ENCODE peak calls at places on chromosomes 1 and 21, in nine cellular contexts. One of them, this sample, is unnamed.

GRCh38 chr1:66542811-66543767 is 9.1 kb downstream of the SGIP1 start:
- DNase-seq in amniotic epithelial cell: peak; percentile 62
- DNase-seq in AG04449: peak; percentile 60
- DNase-seq in stimulated activated CD8-positive, alpha-beta memory T cell treated with anti-CD3 and anti-CD28 coated beads, Interleukin-4, amount 100 ng/mL, for 24 hours: no peak
- DNase-seq in prostate gland: peak; percentile 9
- DNase-seq in cardiac muscle cell: peak; percentile 49
- DNase-seq in T-helper 2 cell: no peak
- DNase-seq in iris pigment epithelial cell: peak; percentile 95
- DNase-seq in NCI-H524: no peak
- DNase-seq in this sample: peak; percentile 84

GRCh38 chr1:178529364-178530036 is 16.6 kb downstream of the TEX35 start:
- DNase-seq in amniotic epithelial cell: no peak
- DNase-seq in AG04449: no peak
- DNase-seq in stimulated activated CD8-positive, alpha-beta memory T cell treated with anti-CD3 and anti-CD28 coated beads, Interleukin-4, amount 100 ng/mL, for 24 hours: no peak
- DNase-seq in prostate gland: no peak
- DNase-seq in cardiac muscle cell: no peak
- DNase-seq in T-helper 2 cell: no peak
- DNase-seq in iris pigment epithelial cell: no peak
- DNase-seq in NCI-H524: no peak
- DNase-seq in this sample: no peak

GRCh38 chr1:39738622-39739366 is at the start of gene PPIE:
- DNase-seq in amniotic epithelial cell: peak; percentile 82
- DNase-seq in AG04449: no peak
- DNase-seq in stimulated activated CD8-positive, alpha-beta memory T cell treated with anti-CD3 and anti-CD28 coated beads, Interleukin-4, amount 100 ng/mL, for 24 hours: peak; percentile 97
- DNase-seq in prostate gland: peak; percentile 93
- DNase-seq in cardiac muscle cell: peak; percentile 94
- DNase-seq in T-helper 2 cell: peak; percentile 84
- DNase-seq in iris pigment epithelial cell: peak; percentile 90
- DNase-seq in NCI-H524: peak; percentile 74
- DNase-seq in this sample: peak; percentile 95

GRCh38 chr1:166379447-166379846 is 212.6 kb upstream of the FAM78B start:
- DNase-seq in amniotic epithelial cell: no peak
- DNase-seq in AG04449: no peak
- DNase-seq in stimulated activated CD8-positive, alpha-beta memory T cell treated with anti-CD3 and anti-CD28 coated beads, Interleukin-4, amount 100 ng/mL, for 24 hours: no peak
- DNase-seq in prostate gland: no peak
- DNase-seq in cardiac muscle cell: no peak
- DNase-seq in T-helper 2 cell: no peak
- DNase-seq in iris pigment epithelial cell: no peak
- DNase-seq in NCI-H524: no peak
- DNase-seq in this sample: no peak

GRCh38 chr1:84632975-84633427 is 57.3 kb downstream of the SSX2IP start:
- DNase-seq in amniotic epithelial cell: peak; percentile 66
- DNase-seq in AG04449: no peak
- DNase-seq in stimulated activated CD8-positive, alpha-beta memory T cell treated with anti-CD3 and anti-CD28 coated beads, Interleukin-4, amount 100 ng/mL, for 24 hours: no peak
- DNase-seq in prostate gland: no peak
- DNase-seq in cardiac muscle cell: peak; percentile 59
- DNase-seq in T-helper 2 cell: no peak
- DNase-seq in iris pigment epithelial cell: peak; percentile 70
- DNase-seq in NCI-H524: no peak
- DNase-seq in this sample: no peak

GRCh38 chr21:44456207-44456914 is 1.1 kb downstream of the LRRC3 start:
- DNase-seq in amniotic epithelial cell: no peak
- DNase-seq in AG04449: no peak
- DNase-seq in stimulated activated CD8-positive, alpha-beta memory T cell treated with anti-CD3 and anti-CD28 coated beads, Interleukin-4, amount 100 ng/mL, for 24 hours: no peak
- DNase-seq in prostate gland: no peak
- DNase-seq in cardiac muscle cell: no peak
- DNase-seq in T-helper 2 cell: no peak
- DNase-seq in iris pigment epithelial cell: no peak
- DNase-seq in NCI-H524: no peak
- DNase-seq in this sample: no peak

GRCh38 chr1:91138959-91139358 is 117.1 kb upstream of the ZNF644 start:
- DNase-seq in amniotic epithelial cell: no peak
- DNase-seq in AG04449: no peak
- DNase-seq in stimulated activated CD8-positive, alpha-beta memory T cell treated with anti-CD3 and anti-CD28 coated beads, Interleukin-4, amount 100 ng/mL, for 24 hours: no peak
- DNase-seq in prostate gland: no peak
- DNase-seq in cardiac muscle cell: no peak
- DNase-seq in T-helper 2 cell: no peak
- DNase-seq in iris pigment epithelial cell: no peak
- DNase-seq in NCI-H524: no peak
- DNase-seq in this sample: no peak

GRCh38 chr1:80059940-80060339 is 1053.4 kb upstream of the ADGRL4 start:
- DNase-seq in amniotic epithelial cell: peak; percentile 29
- DNase-seq in AG04449: no peak
- DNase-seq in stimulated activated CD8-positive, alpha-beta memory T cell treated with anti-CD3 and anti-CD28 coated beads, Interleukin-4, amount 100 ng/mL, for 24 hours: no peak
- DNase-seq in prostate gland: no peak
- DNase-seq in cardiac muscle cell: peak; percentile 6
- DNase-seq in T-helper 2 cell: no peak
- DNase-seq in iris pigment epithelial cell: no peak
- DNase-seq in NCI-H524: no peak
- DNase-seq in this sample: no peak

GRCh38 chr1:68479501-68479900 is 17.4 kb downstream of the DEPDC1 start:
- DNase-seq in amniotic epithelial cell: no peak
- DNase-seq in AG04449: no peak
- DNase-seq in stimulated activated CD8-positive, alpha-beta memory T cell treated with anti-CD3 and anti-CD28 coated beads, Interleukin-4, amount 100 ng/mL, for 24 hours: no peak
- DNase-seq in prostate gland: no peak
- DNase-seq in cardiac muscle cell: no peak
- DNase-seq in T-helper 2 cell: no peak
- DNase-seq in iris pigment epithelial cell: no peak
- DNase-seq in NCI-H524: no peak
- DNase-seq in this sample: no peak

GRCh38 chr1:152566681-152567080 is at the start of gene LCE3E:
- DNase-seq in amniotic epithelial cell: no peak
- DNase-seq in AG04449: no peak
- DNase-seq in stimulated activated CD8-positive, alpha-beta memory T cell treated with anti-CD3 and anti-CD28 coated beads, Interleukin-4, amount 100 ng/mL, for 24 hours: no peak
- DNase-seq in prostate gland: no peak
- DNase-seq in cardiac muscle cell: no peak
- DNase-seq in T-helper 2 cell: no peak
- DNase-seq in iris pigment epithelial cell: no peak
- DNase-seq in NCI-H524: no peak
- DNase-seq in this sample: no peak

This sample was measured in thyroid gland.